ENCODE peak calls at places on chromosomes 3 and 15, in four cellular contexts. Y is HepG2, T is GM12878, P is K562. E is an unnamed sample.

GRCh38 chr3:135891121-135891520 is 74.4 kb upstream of the PPP2R3A start:
- DNase-seq in Y (no peak), T (no peak), P (no peak), E (no peak)

GRCh38 chr3:50591196-50591741 is 20.3 kb downstream of the CISH start:
- DNase-seq in Y (no peak), T (no peak), P (no peak), E (no peak)

GRCh38 chr3:54127499-54128056 is 5.2 kb downstream of the CACNA2D3 start:
- DNase-seq in Y (no peak), T (no peak), P (no peak), E (no peak)

GRCh38 chr3:50567011-50567385 is 549 bp downstream of the C3orf18 start:
- DNase-seq in Y (no peak), T (no peak), P (no peak), E (no peak)

GRCh38 chr3:137765310-137766033 is 1.4 kb downstream of the SOX14 start:
- DNase-seq in Y (no peak), T (no peak), P (no peak), E (no peak)

GRCh38 chr3:87076951-87077350 is 86.0 kb upstream of the VGLL3 start:
- DNase-seq in Y (peak; percentile 2), T (no peak), P (no peak), E (no peak)

GRCh38 chr3:137471130-137471529 is 293.0 kb upstream of the SOX14 start:
- DNase-seq in Y (no peak), T (peak; percentile 68), P (no peak), E (no peak)

GRCh38 chr3:53773586-53774368 is 72.4 kb downstream of the CHDH start:
- DNase-seq in Y (no peak), T (peak; percentile 82), P (no peak), E (no peak)

GRCh38 chr3:150150633-150151032 is 179.9 kb upstream of the PFN2 start:
- DNase-seq in Y (no peak), T (no peak), P (no peak), E (no peak)

GRCh38 chr15:78761020-78761419 is 50.2 kb downstream of the ADAMTS7 start:
- DNase-seq in Y (no peak), T (no peak), P (no peak), E (no peak)

GRCh38 chr3:170999737-171000242 is 26.7 kb downstream of the SLC2A2 start:
- DNase-seq in Y (peak; percentile 52), T (no peak), P (no peak), E (no peak)

GRCh38 chr3:39869890-39870289 is 60.5 kb downstream of the MYRIP start:
- DNase-seq in Y (no peak), T (no peak), P (no peak), E (no peak)

GRCh38 chr3:189947948-189948723 is 172.6 kb downstream of the P3H2 start:
- DNase-seq in Y (no peak), T (peak; percentile 32), P (no peak), E (no peak)

GRCh38 chr3:17749281-17749680 is 6.8 kb upstream of the TBC1D5 start:
- DNase-seq in Y (no peak), T (no peak), P (no peak), E (no peak)

GRCh38 chr3:17747184-17747889 is 4.9 kb upstream of the TBC1D5 start:
- DNase-seq in Y (peak; percentile 57), T (peak; percentile 73), P (no peak), E (no peak)

GRCh38 chr3:17747890-17748247 is 5.4 kb upstream of the TBC1D5 start:
- DNase-seq in Y (peak; percentile 42), T (no peak), P (no peak), E (no peak)

GRCh38 chr3:17752441-17752840 is 10.0 kb upstream of the TBC1D5 start:
- DNase-seq in Y (no peak), T (no peak), P (no peak), E (no peak)

GRCh38 chr3:17749705-17750293 is 7.4 kb upstream of the TBC1D5 start:
- DNase-seq in Y (no peak), T (no peak), P (no peak), E (no peak)
- TF ChIP-seq HDAC6 in Y (no peak), T (no peak), P (no peak), E (no peak)

GRCh38 chr15:92623435-92623834 is 32.1 kb downstream of the FAM174B start:
- DNase-seq in Y (no peak), T (no peak), P (no peak), E (no peak)
- TF ChIP-seq HDAC6 in Y (no peak), T (no peak), P (no peak), E (no peak)

GRCh38 chr3:174812172-174812862 is 46.8 kb upstream of the NAALADL2 start:
- DNase-seq in Y (no peak), T (no peak), P (no peak), E (no peak)
- TF ChIP-seq HDAC6 in Y (no peak), T (no peak), P (no peak), E (no peak)

GRCh38 chr15:45546789-45547188 is 24.2 kb upstream of the SLC30A4 start:
- DNase-seq in Y (peak; percentile 5), T (no peak), P (no peak), E (no peak)

GRCh38 chr15:45551691-45552090 is 29.1 kb upstream of the SLC30A4 start:
- DNase-seq in Y (no peak), T (no peak), P (no peak), E (no peak)

GRCh38 chr15:45548753-45549520 is 26.4 kb upstream of the SLC30A4 start:
- DNase-seq in Y (peak; percentile 53), T (no peak), P (peak; percentile 35), E (no peak)

GRCh38 chr15:45550436-45550835 is 27.9 kb upstream of the SLC30A4 start:
- DNase-seq in Y (no peak), T (no peak), P (no peak), E (no peak)

GRCh38 chr15:45549831-45550230 is 27.3 kb upstream of the SLC30A4 start:
- DNase-seq in Y (no peak), T (no peak), P (no peak), E (no peak)
- TF ChIP-seq HDAC6 in Y (no peak), T (no peak), P (no peak), E (no peak)

GRCh38 chr15:66115568-66116206 is 137.9 kb downstream of the MEGF11 start:
- DNase-seq in Y (no peak), T (no peak), P (no peak), E (no peak)

GRCh38 chr15:66110788-66111187 is 142.8 kb downstream of the MEGF11 start:
- DNase-seq in Y (no peak), T (no peak), P (no peak), E (no peak)

GRCh38 chr15:66117841-66118240 is 135.7 kb downstream of the MEGF11 start:
- DNase-seq in Y (no peak), T (no peak), P (no peak), E (no peak)

GRCh38 chr15:66112388-66112787 is 141.2 kb downstream of the MEGF11 start:
- DNase-seq in Y (no peak), T (no peak), P (no peak), E (no peak)

DNA sequence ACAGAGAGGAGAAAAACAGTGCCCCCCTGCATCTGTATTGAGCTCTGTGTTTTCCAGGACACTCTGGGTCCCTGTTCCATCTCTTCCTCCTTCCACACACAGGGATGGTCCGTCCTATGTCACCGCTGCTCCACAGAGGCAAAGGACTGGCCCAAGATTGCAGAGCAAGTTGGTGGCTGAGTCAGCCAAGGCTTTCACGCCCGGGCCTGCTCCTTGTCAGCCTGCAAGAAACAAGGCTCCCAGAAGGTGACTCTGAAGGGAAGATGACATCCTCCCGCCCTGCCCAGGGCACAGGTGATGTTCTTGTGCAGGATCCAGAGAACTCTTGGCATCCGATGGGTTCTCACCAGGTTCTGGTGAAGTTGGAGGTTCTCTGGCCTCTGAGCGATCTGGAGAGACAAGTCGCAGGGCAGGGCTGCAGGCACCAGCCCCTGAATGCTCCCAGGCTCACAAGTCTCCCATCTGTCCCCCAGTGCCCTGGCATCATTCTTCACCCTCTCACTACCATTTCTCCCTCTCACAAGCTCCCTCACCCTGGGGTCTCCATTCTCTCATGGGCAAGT is 138.6 kb downstream of the MEGF11 start:
- DNase-seq in Y (no peak), T (no peak), P (no peak), E (no peak)
- TF ChIP-seq HDAC6 in Y (no peak), T (no peak), P (no peak), E (no peak)

GRCh38 chr3:127088511-127089430 is 104.2 kb upstream of the PRR23E start:
- DNase-seq in Y (no peak), T (no peak), P (no peak), E (no peak)
- TF ChIP-seq HDAC6 in Y (no peak), T (no peak), P (no peak), E (no peak)

DNA sequence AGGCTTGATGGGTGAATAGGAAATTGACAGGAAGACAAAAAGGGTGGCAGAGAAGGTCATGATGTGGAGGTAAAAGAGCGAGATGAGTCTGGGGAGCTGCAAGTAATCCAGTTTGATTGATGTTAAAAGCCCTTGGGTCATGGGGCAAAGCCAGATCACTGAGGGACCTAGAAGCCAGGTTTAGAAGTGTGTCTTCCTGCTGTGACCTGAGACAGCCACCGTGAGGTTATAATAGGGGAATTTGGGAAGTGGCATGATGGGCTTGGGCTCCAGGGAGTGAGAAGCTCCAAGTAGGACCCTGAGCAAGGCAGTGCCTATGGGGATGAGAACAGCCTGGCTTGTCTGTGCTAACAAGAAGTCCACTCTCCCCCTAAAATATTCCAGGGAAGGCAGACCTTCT is 298.5 kb downstream of the RPLP1 start:
- DNase-seq in Y (no peak), T (no peak), P (no peak), E (no peak)
- TF ChIP-seq HDAC6 in Y (no peak), T (no peak), P (no peak), E (no peak)

GRCh38 chr3:194931366-194931765 is 245.7 kb downstream of the FAM43A start:
- DNase-seq in Y (no peak), T (no peak), P (no peak), E (no peak)

GRCh38 chr3:194925614-194926013 is 239.9 kb downstream of the FAM43A start:
- DNase-seq in Y (no peak), T (no peak), P (no peak), E (no peak)

GRCh38 chr3:194928831-194929594 is 243.3 kb downstream of the FAM43A start:
- DNase-seq in Y (no peak), T (no peak), P (peak; percentile 70), E (peak; percentile 97)

GRCh38 chr3:194930439-194931204 is 244.9 kb downstream of the FAM43A start:
- DNase-seq in Y (peak; percentile 31), T (no peak), P (no peak), E (peak; percentile 6)

GRCh38 chr3:194928183-194928736 is 242.6 kb downstream of the FAM43A start:
- DNase-seq in Y (no peak), T (no peak), P (no peak), E (peak; percentile 13)
- TF ChIP-seq HDAC6 in Y (no peak), T (no peak), P (no peak), E (no peak)

GRCh38 chr3:197472151-197472550 is 83.6 kb downstream of the BDH1 start:
- DNase-seq in Y (peak; percentile 42), T (no peak), P (no peak), E (no peak)
- TF ChIP-seq HDAC6 in Y (no peak), T (no peak), P (no peak), E (no peak)

GRCh38 chr3:30553641-30554316 is 52.6 kb upstream of the TGFBR2 start:
- DNase-seq in Y (no peak), T (no peak), P (no peak), E (no peak)
- TF ChIP-seq HDAC6 in Y (no peak), T (no peak), P (no peak), E (no peak)